ENCODE peak calls at places on chromosomes 4 and X, in eight cellular contexts. P, Z, O, U, T, B, E and H are unnamed samples.

GRCh38 chrX:129931411-129932136 is 25.6 kb downstream of the UTP14A start:
- DNase-seq in Z (peak), P (peak), E (peak), B (peak), U (peak), T (peak), O (peak), H (peak)

GRCh38 chr4:177320721-177321120 is 11.0 kb downstream of the NEIL3 start:
- DNase-seq in E (no peak), T (no peak), Z (no peak), B (no peak), P (no peak), O (no peak), U (no peak), H (no peak)

GRCh38 chr4:98653890-98654867 is 4.2 kb downstream of the TSPAN5 start:
- DNase-seq in O (peak), P (no peak), T (no peak), Z (no peak), E (no peak), B (peak), U (no peak), H (peak)

GRCh38 chr4:152983221-152983620 is 47.1 kb downstream of the FHDC1 start:
- DNase-seq in E (no peak), T (no peak), Z (no peak), O (peak), B (no peak), U (no peak), P (no peak), H (no peak)

GRCh38 chr4:78656968-78657445 is 105.4 kb downstream of the ANXA3 start:
- DNase-seq in Z (no peak), E (no peak), O (no peak), T (no peak), U (no peak), P (no peak), B (peak), H (no peak)

GRCh38 chr4:110033994-110034393 is 121.3 kb downstream of the EGF start:
- DNase-seq in U (no peak), T (no peak), P (no peak), O (no peak), E (no peak), Z (no peak), B (no peak), H (no peak)

GRCh38 chr4:140937866-140938265 is 181.7 kb upstream of the TBC1D9 start:
- DNase-seq in B (no peak), U (no peak), T (no peak), P (no peak), E (no peak), Z (no peak), O (peak), H (no peak)

GRCh38 chr4:4880492-4880891 is 21.0 kb downstream of the MSX1 start:
- DNase-seq in T (no peak), E (no peak), P (no peak), U (no peak), B (no peak), Z (no peak), O (peak), H (no peak)

GRCh38 chrX:154019633-154020499 is at the start of gene IRAK1:
- DNase-seq in U (no peak), P (peak), T (peak), Z (peak), E (peak), B (no peak), O (peak), H (no peak)

GRCh38 chr4:104909376-104909775 is 237.3 kb upstream of the TET2 start:
- DNase-seq in T (no peak), U (no peak), Z (no peak), O (no peak), P (no peak), B (no peak), E (no peak), H (no peak)

GRCh38 chrX:52923781-52924241 is 26.7 kb downstream of the FAM156B start:
- DNase-seq in U (no peak), Z (no peak), P (no peak), B (no peak), O (peak), E (no peak), T (no peak), H (peak)

GRCh38 chrX:91414710-91415109 is 19.9 kb upstream of the PABPC5 start:
- DNase-seq in Z (no peak), U (no peak), P (no peak), E (no peak), B (no peak), O (peak), T (no peak), H (no peak)

GRCh38 chr4:180086480-180087170 is 2156.6 kb upstream of the TENM3 start:
- DNase-seq in U (no peak), T (no peak), Z (no peak), O (no peak), E (no peak), B (no peak), P (no peak), H (no peak)

GRCh38 chr4:13347517-13348125 is 136.5 kb downstream of the RAB28 start:
- DNase-seq in Z (no peak), P (no peak), O (peak), E (no peak), U (no peak), B (no peak), T (no peak), H (no peak)

GRCh38 chrX:150482537-150483217 is 85.7 kb upstream of the MTM1 start:
- DNase-seq in O (peak), E (no peak), P (peak), Z (peak), U (peak), T (no peak), B (no peak), H (no peak)

GRCh38 chrX:134546187-134546586 is 86.2 kb downstream of the HPRT1 start:
- DNase-seq in O (peak), T (no peak), E (no peak), U (no peak), P (no peak), B (no peak), Z (no peak), H (no peak)

GRCh38 chrX:40663880-40664630 is 16.7 kb upstream of the CXorf38 start:
- DNase-seq in Z (no peak), U (no peak), E (no peak), T (no peak), B (no peak), O (peak), P (no peak), H (no peak)

GRCh38 chr4:104524591-104524990 is 29.9 kb upstream of the CXXC4 start:
- DNase-seq in T (no peak), P (no peak), E (no peak), B (no peak), O (no peak), Z (no peak), U (no peak), H (no peak)